ENCODE peak calls at places on chromosomes 1 and 21, in four cellular contexts. M is stimulated activated CD4-positive, alpha-beta T cell treated with anti-CD3 and anti-CD28 coated beads, Interleukin-1b, Interleukin-23, amount 100 ng/mL, for 4 hours; C is EL; T is lung. X is an unnamed sample.
A peak's percentile ranks its signal among the peaks of the same experiment; 100 is the strongest.

GRCh38 chr1:167171286-167171929 is 49.3 kb upstream of the POU2F1 start:
- DNase-seq in C (peak; percentile 34), T (no peak), M (no peak), X (no peak)

GRCh38 chr1:112544753-112545152 is 36.0 kb downstream of the WNT2B start:
- DNase-seq in M (no peak), T (no peak), C (peak; percentile 80), X (no peak)

GRCh38 chr1:39391741-39392679 is 99.4 kb upstream of the BMP8A start:
- DNase-seq in T (no peak), C (peak; percentile 92), M (no peak), X (peak; percentile 37)

GRCh38 chr1:61980561-61980960 is 214.1 kb upstream of the L1TD1 start:
- DNase-seq in T (no peak), C (no peak), M (no peak), X (no peak)

GRCh38 chr1:190478193-190479007 is 736 bp upstream of the BRINP3 start:
- DNase-seq in C (peak; percentile 29), M (no peak), T (no peak), X (no peak)

GRCh38 chr1:63827411-63828321 is 53.8 kb downstream of the ROR1 start:
- DNase-seq in T (no peak), C (peak; percentile 53), M (no peak), X (no peak)

GRCh38 chr1:198788561-198789064 is 149.8 kb downstream of the PTPRC start:
- DNase-seq in T (no peak), M (no peak), C (peak; percentile 7), X (no peak)

GRCh38 chr1:174726167-174726879 is 273.4 kb upstream of the CACYBP start:
- DNase-seq in M (no peak), T (no peak), C (peak; percentile 21), X (no peak)

GRCh38 chr1:197841828-197842573 is 60.4 kb upstream of the C1orf53 start:
- DNase-seq in T (no peak), C (peak; percentile 25), M (no peak), X (no peak)

GRCh38 chr1:210771131-210771530 is 362.8 kb downstream of the KCNH1 start:
- DNase-seq in C (no peak), T (no peak), M (no peak), X (no peak)

GRCh38 chr21:36859744-36860501 is 106.5 kb downstream of the HLCS start:
- DNase-seq in C (peak; percentile 79), M (peak; percentile 8), T (peak; percentile 75), X (peak; percentile 57)

GRCh38 chr1:51819810-51820209 is 58.7 kb downstream of the NRDC start:
- DNase-seq in M (no peak), C (no peak), T (no peak), X (no peak)

GRCh38 chr21:36656138-36656537 is 42.8 kb upstream of the SIM2 start:
- DNase-seq in C (no peak), T (peak; percentile 71), M (no peak), X (no peak)

GRCh38 chr1:228295201-228295600 is 87.4 kb downstream of the OBSCN start:
- DNase-seq in T (no peak), C (no peak), M (no peak), X (no peak)

GRCh38 chr1:31764307-31765040 is at the start of gene ADGRB2:
- DNase-seq in T (no peak), M (no peak), C (no peak), X (no peak)

GRCh38 chr1:201169203-201169602 is 14.9 kb upstream of the TMEM9 start:
- DNase-seq in C (no peak), M (no peak), T (no peak), X (no peak)

GRCh38 chr21:41769106-41769505 is 2.3 kb upstream of the RIPK4 start:
- DNase-seq in T (no peak), M (no peak), C (no peak), X (no peak)

GRCh38 chr1:89842547-89843278 is 21.9 kb downstream of the LRRC8D start:
- DNase-seq in M (no peak), C (no peak), T (no peak), X (no peak)

GRCh38 chr21:39538453-39539042 is 74.2 kb upstream of the B3GALT5 start:
- DNase-seq in M (no peak), T (no peak), C (no peak), X (no peak)

GRCh38 chr21:33975548-33976081 is 60.0 kb upstream of the ATP5PO start:
- DNase-seq in C (peak; percentile 63), T (no peak), M (peak; percentile 24), X (no peak)

GRCh38 chr1:24155011-24155782 is 12.3 kb upstream of the IL22RA1 start:
- DNase-seq in C (no peak), M (no peak), T (no peak), X (no peak)

GRCh38 chr1:60090662-60091061 is 17.1 kb upstream of the C1orf87 start:
- DNase-seq in M (no peak), C (no peak), T (no peak), X (no peak)

GRCh38 chr1:162590101-162590500 is 28.6 kb downstream of the UAP1 start:
- DNase-seq in T (no peak), M (no peak), C (no peak), X (no peak)

GRCh38 chr1:167911413-167911812 is 2.5 kb downstream of the ADCY10 start:
- DNase-seq in C (no peak), T (no peak), M (no peak), X (no peak)

GRCh38 chr21:35850029-35850428 is 210.3 kb downstream of the SETD4 start:
- DNase-seq in T (no peak), C (peak; percentile 60), M (no peak), X (no peak)

GRCh38 chr1:67256291-67257172 is 51.1 kb upstream of the IL12RB2 start:
- DNase-seq in T (peak; percentile 51), C (no peak), M (no peak), X (peak; percentile 28)

GRCh38 chr1:54588377-54588776 is 34.9 kb downstream of the FAM151A start:
- DNase-seq in C (no peak), T (no peak), M (no peak), X (no peak)

GRCh38 chr1:167641786-167642500 is 11.9 kb downstream of the RCSD1 start:
- DNase-seq in C (no peak), T (no peak), M (no peak), X (no peak)

GRCh38 chr1:157105988-157106812 is 6.6 kb upstream of the ETV3L start:
- DNase-seq in C (peak; percentile 91), T (no peak), M (no peak), X (no peak)

GRCh38 chr21:34029724-34030528 is 43.5 kb upstream of the MRPS6 start:
- DNase-seq in C (peak; percentile 79), T (peak; percentile 40), M (no peak), X (no peak)

GRCh38 chr1:76944942-76945341 is 77.7 kb downstream of the ST6GALNAC5 start:
- DNase-seq in T (no peak), C (peak; percentile 7), M (no peak), X (no peak)

GRCh38 chr1:201386208-201386607 is 8.7 kb upstream of the TNNT2 start:
- DNase-seq in M (no peak), C (no peak), T (no peak), X (no peak)

GRCh38 chr1:154220970-154221814 is 437 bp downstream of the UBAP2L start:
- DNase-seq in C (peak; percentile 51), M (peak; percentile 58), T (peak; percentile 65), X (peak; percentile 34)

GRCh38 chr1:155093938-155094621 is 15.4 kb downstream of the EFNA3 start:
- DNase-seq in M (no peak), C (peak; percentile 43), T (no peak), X (peak; percentile 43)

GRCh38 chr1:158248122-158248521 is 6.1 kb upstream of the CD1A start:
- DNase-seq in C (no peak), M (no peak), T (no peak), X (no peak)

GRCh38 chr1:45446530-45446929 is 44.4 kb downstream of the TESK2 start:
- DNase-seq in T (no peak), C (no peak), M (no peak), X (no peak)

GRCh38 chr1:172547071-172547470 is 14.1 kb downstream of the SUCO start:
- DNase-seq in T (no peak), M (no peak), C (peak; percentile 41), X (no peak)

GRCh38 chr1:83490988-83491387 is 507.9 kb downstream of the TTLL7 start:
- DNase-seq in C (no peak), M (no peak), T (no peak), X (no peak)

GRCh38 chr1:228371741-228372182 is 34.9 kb downstream of the TRIM11 start:
- DNase-seq in M (no peak), C (no peak), T (no peak), X (no peak)

X was measured in tibial nerve.